ENCODE peak calls at places on chromosomes 1 and 21, in six cellular contexts. One of them, this sample, is unnamed.

GRCh38 chr1:177020861-177021589 is 143.5 kb downstream of the ASTN1 start:
- DNase-seq in fibroblast of lung: no peak
- DNase-seq in right lobe of liver: no peak
- DNase-seq in bronchial epithelial cell: no peak
- DNase-seq in psoas muscle: no peak
- DNase-seq in cardiac muscle cell: peak
- DNase-seq in this sample: peak

GRCh38 chr21:34528131-34528561 is 16.1 kb upstream of the KCNE1 start:
- DNase-seq in fibroblast of lung: peak
- DNase-seq in right lobe of liver: no peak
- DNase-seq in bronchial epithelial cell: no peak
- DNase-seq in psoas muscle: no peak
- DNase-seq in cardiac muscle cell: peak
- DNase-seq in this sample: peak

GRCh38 chr1:5725406-5725805 is 266.8 kb downstream of the NPHP4 start:
- DNase-seq in fibroblast of lung: no peak
- DNase-seq in right lobe of liver: no peak
- DNase-seq in bronchial epithelial cell: no peak
- DNase-seq in psoas muscle: no peak
- DNase-seq in cardiac muscle cell: no peak
- DNase-seq in this sample: no peak

GRCh38 chr1:47243910-47244309 is 11.9 kb upstream of the TAL1 start:
- DNase-seq in fibroblast of lung: no peak
- DNase-seq in right lobe of liver: no peak
- DNase-seq in bronchial epithelial cell: no peak
- DNase-seq in psoas muscle: no peak
- DNase-seq in cardiac muscle cell: no peak
- DNase-seq in this sample: no peak

GRCh38 chr1:85344256-85344694 is 67.8 kb upstream of the BCL10 start:
- DNase-seq in fibroblast of lung: peak
- DNase-seq in right lobe of liver: peak
- DNase-seq in bronchial epithelial cell: peak
- DNase-seq in psoas muscle: no peak
- DNase-seq in cardiac muscle cell: peak
- DNase-seq in this sample: peak

GRCh38 chr1:64923294-64923718 is 43.0 kb downstream of the JAK1 start:
- DNase-seq in fibroblast of lung: no peak
- DNase-seq in right lobe of liver: no peak
- DNase-seq in bronchial epithelial cell: no peak
- DNase-seq in psoas muscle: no peak
- DNase-seq in cardiac muscle cell: no peak
- DNase-seq in this sample: peak

GRCh38 chr1:3393024-3393986 is 61.2 kb upstream of the ARHGEF16 start:
- DNase-seq in fibroblast of lung: no peak
- DNase-seq in right lobe of liver: no peak
- DNase-seq in bronchial epithelial cell: no peak
- DNase-seq in psoas muscle: no peak
- DNase-seq in cardiac muscle cell: peak
- DNase-seq in this sample: no peak

GRCh38 chr1:63662056-63662836 is 69.0 kb downstream of the PGM1 start:
- DNase-seq in fibroblast of lung: peak
- DNase-seq in right lobe of liver: no peak
- DNase-seq in bronchial epithelial cell: peak
- DNase-seq in psoas muscle: peak
- DNase-seq in cardiac muscle cell: peak
- DNase-seq in this sample: peak

GRCh38 chr1:15953791-15954201 is 22.1 kb downstream of the ZBTB17 start:
- DNase-seq in fibroblast of lung: no peak
- DNase-seq in right lobe of liver: no peak
- DNase-seq in bronchial epithelial cell: peak
- DNase-seq in psoas muscle: no peak
- DNase-seq in cardiac muscle cell: no peak
- DNase-seq in this sample: no peak

GRCh38 chr1:13804240-13804633 is 104.2 kb downstream of the PRDM2 start:
- DNase-seq in fibroblast of lung: no peak
- DNase-seq in right lobe of liver: no peak
- DNase-seq in bronchial epithelial cell: no peak
- DNase-seq in psoas muscle: no peak
- DNase-seq in cardiac muscle cell: no peak
- DNase-seq in this sample: no peak

GRCh38 chr1:230422221-230422981 is 3.7 kb downstream of the PGBD5 start:
- DNase-seq in fibroblast of lung: no peak
- DNase-seq in right lobe of liver: no peak
- DNase-seq in bronchial epithelial cell: no peak
- DNase-seq in psoas muscle: no peak
- DNase-seq in cardiac muscle cell: no peak
- DNase-seq in this sample: no peak

GRCh38 chr1:62327360-62328051 is 8.3 kb upstream of the KANK4 start:
- DNase-seq in fibroblast of lung: no peak
- DNase-seq in right lobe of liver: no peak
- DNase-seq in bronchial epithelial cell: no peak
- DNase-seq in psoas muscle: no peak
- DNase-seq in cardiac muscle cell: no peak
- DNase-seq in this sample: no peak

GRCh38 chr1:204151562-204152309 is at the start of gene ETNK2:
- DNase-seq in fibroblast of lung: peak
- DNase-seq in right lobe of liver: peak
- DNase-seq in bronchial epithelial cell: no peak
- DNase-seq in psoas muscle: peak
- DNase-seq in cardiac muscle cell: peak
- DNase-seq in this sample: peak

GRCh38 chr1:225508538-225509375 is 80.9 kb upstream of the LBR start:
- DNase-seq in fibroblast of lung: peak
- DNase-seq in right lobe of liver: no peak
- DNase-seq in bronchial epithelial cell: peak
- DNase-seq in psoas muscle: no peak
- DNase-seq in cardiac muscle cell: peak
- DNase-seq in this sample: peak

GRCh38 chr1:204971700-204972336 is 71.2 kb upstream of the CNTN2 start:
- DNase-seq in fibroblast of lung: peak
- DNase-seq in right lobe of liver: no peak
- DNase-seq in bronchial epithelial cell: peak
- DNase-seq in psoas muscle: no peak
- DNase-seq in cardiac muscle cell: peak
- DNase-seq in this sample: peak

GRCh38 chr1:75668813-75669212 is 55.7 kb upstream of the ACADM start:
- DNase-seq in fibroblast of lung: no peak
- DNase-seq in right lobe of liver: no peak
- DNase-seq in bronchial epithelial cell: no peak
- DNase-seq in psoas muscle: no peak
- DNase-seq in cardiac muscle cell: no peak
- DNase-seq in this sample: no peak

GRCh38 chr1:81549588-81550127 is 251.1 kb upstream of the ADGRL2 start:
- DNase-seq in fibroblast of lung: peak
- DNase-seq in right lobe of liver: no peak
- DNase-seq in bronchial epithelial cell: peak
- DNase-seq in psoas muscle: no peak
- DNase-seq in cardiac muscle cell: peak
- DNase-seq in this sample: peak
- TF ChIP-seq CTCF in fibroblast of lung: peak
- TF ChIP-seq CTCF in right lobe of liver: peak
- TF ChIP-seq CTCF in bronchial epithelial cell: peak
- TF ChIP-seq CTCF in psoas muscle: peak
- TF ChIP-seq CTCF in cardiac muscle cell: peak
- TF ChIP-seq CTCF in this sample: peak

DNA sequence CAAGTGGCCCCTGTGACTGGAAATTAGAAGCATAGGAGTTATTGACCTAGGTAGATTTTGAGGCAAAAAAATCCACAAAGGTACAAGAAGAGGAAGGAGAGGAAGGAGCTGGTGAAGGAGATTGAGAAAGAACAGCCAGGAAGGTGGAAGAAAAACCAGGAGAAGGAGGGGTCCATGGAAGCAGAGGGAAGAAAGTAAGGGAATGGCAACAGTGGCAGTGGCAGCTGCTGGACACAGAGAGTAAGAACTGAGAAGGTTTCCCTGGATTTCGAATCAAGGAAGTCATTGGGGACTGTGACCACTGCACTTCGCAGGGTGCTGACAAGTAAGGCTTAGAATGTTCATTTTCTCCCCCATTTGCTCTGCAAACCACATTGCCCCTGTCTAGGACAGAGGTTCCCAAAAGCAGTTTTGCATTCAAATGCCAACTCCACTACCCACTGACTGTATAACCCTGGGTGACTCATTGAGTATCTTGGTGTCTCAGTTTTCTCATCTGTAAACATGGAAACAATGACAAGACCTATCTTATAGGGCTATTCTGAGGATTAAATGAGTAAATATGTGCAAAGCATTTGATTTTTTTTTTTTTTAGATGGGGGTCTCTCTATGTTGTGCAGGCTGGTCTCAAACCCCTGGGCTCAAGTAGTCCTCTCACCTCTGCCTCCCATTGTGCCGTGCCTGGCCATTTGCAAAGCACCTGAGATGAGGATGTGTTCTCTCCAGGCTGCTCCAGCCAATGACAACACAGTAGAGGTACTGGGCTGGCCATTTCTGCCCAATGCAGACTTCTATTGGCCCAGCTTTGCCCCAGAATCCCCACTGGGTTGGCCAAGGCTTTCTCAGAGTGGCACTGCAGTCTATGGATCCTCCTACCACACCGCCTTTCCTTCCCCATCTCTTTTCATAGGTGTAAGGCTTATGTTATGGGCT is 9.3 kb upstream of the CAPN2 start:
- DNase-seq in fibroblast of lung: peak
- DNase-seq in right lobe of liver: no peak
- DNase-seq in bronchial epithelial cell: peak
- DNase-seq in psoas muscle: no peak
- DNase-seq in cardiac muscle cell: no peak
- DNase-seq in this sample: no peak
- TF ChIP-seq CTCF in fibroblast of lung: no peak
- TF ChIP-seq CTCF in right lobe of liver: no peak
- TF ChIP-seq CTCF in bronchial epithelial cell: no peak
- TF ChIP-seq CTCF in psoas muscle: no peak
- TF ChIP-seq CTCF in cardiac muscle cell: no peak
- TF ChIP-seq CTCF in this sample: no peak

GRCh38 chr1:24253569-24253968 is 65.6 kb upstream of the GRHL3 start:
- DNase-seq in fibroblast of lung: no peak
- DNase-seq in right lobe of liver: no peak
- DNase-seq in bronchial epithelial cell: no peak
- DNase-seq in psoas muscle: no peak
- DNase-seq in cardiac muscle cell: no peak
- DNase-seq in this sample: no peak
- TF ChIP-seq CTCF in fibroblast of lung: no peak
- TF ChIP-seq CTCF in right lobe of liver: no peak
- TF ChIP-seq CTCF in bronchial epithelial cell: no peak
- TF ChIP-seq CTCF in psoas muscle: no peak
- TF ChIP-seq CTCF in cardiac muscle cell: peak
- TF ChIP-seq CTCF in this sample: no peak

DNA sequence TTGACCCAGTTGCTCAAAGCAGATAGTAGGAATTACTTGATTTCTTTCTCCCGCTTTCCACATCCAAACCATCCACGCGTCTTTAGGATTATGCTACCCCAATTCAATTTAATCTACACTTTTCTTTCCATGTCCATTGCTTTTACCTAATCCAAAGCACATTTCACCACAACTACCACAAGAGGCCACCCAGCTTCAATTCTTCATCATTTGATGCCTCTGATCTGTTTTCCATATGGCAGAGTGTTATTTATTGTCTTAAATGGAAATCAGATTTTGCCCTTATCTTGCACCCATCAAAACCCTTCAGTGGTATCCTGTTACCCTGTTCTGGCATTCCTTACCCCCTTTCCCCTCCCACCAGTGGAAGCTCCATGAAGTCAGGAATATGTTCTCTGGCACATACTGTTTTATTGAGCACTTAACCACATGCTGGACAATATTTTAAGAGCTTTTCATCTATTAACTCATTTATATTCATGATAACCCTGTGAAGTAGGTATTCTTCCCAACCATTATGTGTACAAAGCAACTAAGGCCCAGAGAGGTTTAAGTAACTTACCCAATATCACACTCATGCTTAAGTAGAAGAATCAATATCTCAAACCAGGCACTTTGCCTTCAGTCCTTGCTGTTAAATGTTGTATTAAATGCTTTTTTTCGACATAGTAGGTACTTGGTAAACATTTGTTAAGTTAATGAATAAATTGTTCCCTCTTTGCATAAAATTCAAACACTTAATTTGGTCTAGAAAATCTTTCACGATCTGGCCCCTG is 34.6 kb downstream of the CLIC4 start:
- DNase-seq in fibroblast of lung: no peak
- DNase-seq in right lobe of liver: no peak
- DNase-seq in bronchial epithelial cell: no peak
- DNase-seq in psoas muscle: no peak
- DNase-seq in cardiac muscle cell: no peak
- DNase-seq in this sample: no peak
- TF ChIP-seq CTCF in fibroblast of lung: peak
- TF ChIP-seq CTCF in right lobe of liver: peak
- TF ChIP-seq CTCF in bronchial epithelial cell: no peak
- TF ChIP-seq CTCF in psoas muscle: no peak
- TF ChIP-seq CTCF in cardiac muscle cell: peak
- TF ChIP-seq CTCF in this sample: no peak

DNA sequence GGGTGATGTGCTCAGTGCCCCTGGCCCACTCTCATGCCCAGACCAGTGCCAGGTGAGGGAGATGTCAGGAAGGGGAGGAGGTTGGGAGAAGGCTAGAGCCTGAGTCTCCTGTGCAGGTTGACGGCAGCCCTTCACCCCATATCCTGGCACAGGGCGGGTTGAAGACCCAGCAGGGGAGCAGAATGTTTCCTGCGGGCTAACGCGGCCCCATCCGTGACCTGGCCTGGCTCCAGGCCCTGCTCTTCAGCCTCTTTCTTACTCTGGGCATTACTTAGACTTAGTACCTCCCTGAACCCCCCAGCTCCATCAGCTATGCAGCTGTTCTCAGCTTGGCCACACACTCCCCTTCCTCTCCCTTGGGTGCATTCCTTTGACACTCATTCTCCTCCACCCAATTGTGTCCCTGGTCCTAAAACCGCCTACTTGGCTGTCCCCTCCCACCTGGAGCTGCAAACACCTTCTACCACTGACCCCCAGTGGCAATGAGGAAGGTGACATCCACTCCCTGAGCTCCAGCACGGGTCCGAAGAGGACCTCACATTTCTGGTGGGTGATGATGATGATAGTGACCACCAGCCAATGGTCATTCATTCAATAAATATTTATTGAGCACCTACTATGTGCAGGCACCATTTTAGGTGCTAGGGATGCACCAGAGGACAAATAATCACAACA is 179.0 kb downstream of the PTPRU start:
- DNase-seq in fibroblast of lung: no peak
- DNase-seq in right lobe of liver: no peak
- DNase-seq in bronchial epithelial cell: peak
- DNase-seq in psoas muscle: no peak
- DNase-seq in cardiac muscle cell: peak
- DNase-seq in this sample: no peak
- TF ChIP-seq CTCF in fibroblast of lung: no peak
- TF ChIP-seq CTCF in right lobe of liver: no peak
- TF ChIP-seq CTCF in bronchial epithelial cell: no peak
- TF ChIP-seq CTCF in psoas muscle: no peak
- TF ChIP-seq CTCF in cardiac muscle cell: no peak
- TF ChIP-seq CTCF in this sample: no peak

This sample was measured in cardiac fibroblast.